ENCODE peak calls at places on chromosome 2, in four cellular contexts. N is WTC11, G is GM12878, W is HepG2. Z is an unnamed sample.

GRCh38 chr2:9221223-9221622 is 14.6 kb downstream of the ASAP2 start:
- DNase-seq in N (no peak), W (no peak), G (no peak), Z (no peak)

GRCh38 chr2:233053928-233054774 is 6.0 kb upstream of the INPP5D start:
- DNase-seq in G (no peak), N (peak; percentile 88), W (peak; percentile 43), Z (peak; percentile 84)

GRCh38 chr2:2464095-2464494 is 133.0 kb upstream of the MYT1L start:
- DNase-seq in G (no peak), N (no peak), W (no peak), Z (no peak)

GRCh38 chr2:70743677-70744076 is 24.3 kb downstream of the ADD2 start:
- DNase-seq in W (no peak), G (no peak), N (no peak), Z (peak; percentile 68)

GRCh38 chr2:46352621-46353020 is 55.4 kb downstream of the EPAS1 start:
- DNase-seq in W (no peak), N (no peak), G (no peak), Z (no peak)

GRCh38 chr2:23385748-23386421 is 906 bp downstream of the KLHL29 start:
- DNase-seq in N (peak; percentile 31), W (no peak), G (no peak), Z (no peak)

GRCh38 chr2:127651987-127652550 is 6.1 kb downstream of the GPR17 start:
- DNase-seq in W (no peak), N (no peak), G (no peak), Z (no peak)

GRCh38 chr2:238854246-238854645 is 6.4 kb downstream of the TWIST2 start:
- DNase-seq in G (no peak), N (no peak), W (no peak), Z (no peak)

GRCh38 chr2:28047698-28048097 is 157.2 kb downstream of the BABAM2 start:
- DNase-seq in N (no peak), G (no peak), W (no peak), Z (no peak)

GRCh38 chr2:1907283-1907682 is 163.0 kb upstream of the PXDN start:
- DNase-seq in G (no peak), N (no peak), W (no peak), Z (no peak)

GRCh38 chr2:44912660-44913059 is 28.8 kb upstream of the SIX3 start:
- DNase-seq in G (no peak), N (no peak), W (no peak), Z (no peak)

GRCh38 chr2:111037136-111037535 is 83.6 kb upstream of the BCL2L11 start:
- DNase-seq in W (no peak), G (peak; percentile 31), N (no peak), Z (no peak)

GRCh38 chr2:32128636-32129035 is 37.0 kb upstream of the SLC30A6 start:
- DNase-seq in N (no peak), G (no peak), W (no peak), Z (no peak)

GRCh38 chr2:191864623-191865521 is 18.0 kb upstream of the CAVIN2 start:
- DNase-seq in G (no peak), W (peak; percentile 84), N (no peak), Z (no peak)

GRCh38 chr2:231984992-231985391 is 23.5 kb downstream of the DIS3L2 start:
- DNase-seq in N (no peak), W (no peak), G (no peak), Z (no peak)

GRCh38 chr2:231987088-231987788 is 25.7 kb downstream of the DIS3L2 start:
- DNase-seq in G (no peak), N (no peak), W (peak; percentile 42), Z (peak; percentile 21)

GRCh38 chr2:231988179-231988866 is 26.8 kb downstream of the DIS3L2 start:
- DNase-seq in W (no peak), G (no peak), N (no peak), Z (peak; percentile 18)

GRCh38 chr2:231991664-231992063 is 30.2 kb downstream of the DIS3L2 start:
- DNase-seq in W (no peak), G (no peak), N (no peak), Z (no peak)

DNA sequence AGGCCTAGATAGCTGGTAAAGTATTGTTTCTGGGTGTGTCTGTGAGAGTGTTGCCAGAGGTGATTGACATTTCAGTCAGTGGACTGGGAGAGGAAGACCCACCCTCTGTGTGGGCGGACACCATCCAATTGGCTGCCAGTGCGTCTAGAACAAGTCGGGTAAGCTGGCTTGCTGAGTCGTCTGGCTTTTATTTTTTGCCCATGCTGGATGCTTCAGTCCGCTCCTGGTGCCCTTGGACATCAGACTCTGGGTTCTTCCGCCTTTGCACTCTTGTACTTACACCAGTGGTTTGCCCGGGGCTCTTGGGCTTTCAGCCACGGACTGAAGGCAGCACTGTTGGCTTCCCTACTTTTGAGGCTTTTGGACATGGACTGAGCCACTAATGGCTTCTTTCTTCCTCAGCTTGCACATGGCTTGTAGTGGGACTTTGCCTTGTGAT is 24.3 kb downstream of the DIS3L2 start:
- DNase-seq in W (no peak), N (peak; percentile 61), G (no peak), Z (peak; percentile 89)
- TF ChIP-seq ETV6 in W (no peak), N (no peak), G (no peak), Z (no peak)

DNA sequence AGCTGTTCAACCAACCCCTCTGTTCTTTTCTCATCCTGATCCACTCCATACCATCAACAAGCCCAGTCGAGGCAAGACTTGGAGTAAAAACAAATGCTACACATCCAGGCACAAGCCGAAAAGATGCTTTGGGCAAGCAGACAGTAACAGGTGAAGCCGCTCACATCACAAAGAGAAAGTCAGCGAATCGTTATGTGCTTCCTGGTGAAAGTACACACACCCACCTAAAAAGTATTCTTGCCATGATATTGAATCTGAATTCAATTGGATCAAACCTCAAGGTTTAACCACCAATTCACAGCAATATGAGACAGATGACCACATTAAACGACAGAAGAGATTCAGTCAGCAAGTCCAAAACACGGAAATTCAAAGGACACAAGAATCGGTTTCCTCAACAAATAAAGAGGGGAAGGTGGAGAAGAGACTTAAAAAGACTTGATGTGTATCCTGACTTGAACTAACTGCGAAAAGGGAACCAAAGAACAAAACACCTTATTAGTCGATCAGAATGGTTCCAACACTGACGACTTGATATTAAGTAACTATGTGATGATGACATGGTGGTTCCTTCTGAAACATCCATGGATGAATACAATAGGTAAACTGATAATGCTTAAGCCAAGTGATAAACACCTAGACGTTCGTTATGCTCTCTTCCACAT is 1.1 kb downstream of the TTC32 start:
- DNase-seq in W (peak; percentile 24), N (no peak), G (no peak), Z (peak; percentile 9)
- TF ChIP-seq ETV6 in W (no peak), N (no peak), G (no peak), Z (no peak)

GRCh38 chr2:152421521-152422367 is 86.8 kb downstream of the FMNL2 start:
- DNase-seq in W (peak; percentile 89), N (no peak), G (no peak), Z (no peak)
- TF ChIP-seq ETV6 in W (no peak), N (no peak), G (no peak), Z (no peak)

GRCh38 chr2:43303889-43304288 is 77.5 kb upstream of the ZFP36L2 start:
- DNase-seq in G (no peak), N (no peak), W (no peak), Z (no peak)

GRCh38 chr2:43300781-43301586 is 74.6 kb upstream of the ZFP36L2 start:
- DNase-seq in W (peak; percentile 29), G (no peak), N (no peak), Z (no peak)

GRCh38 chr2:43302311-43303051 is 76.1 kb upstream of the ZFP36L2 start:
- DNase-seq in N (no peak), G (no peak), W (no peak), Z (no peak)

GRCh38 chr2:43305006-43305405 is 78.6 kb upstream of the ZFP36L2 start:
- DNase-seq in N (no peak), G (no peak), W (no peak), Z (no peak)

DNA sequence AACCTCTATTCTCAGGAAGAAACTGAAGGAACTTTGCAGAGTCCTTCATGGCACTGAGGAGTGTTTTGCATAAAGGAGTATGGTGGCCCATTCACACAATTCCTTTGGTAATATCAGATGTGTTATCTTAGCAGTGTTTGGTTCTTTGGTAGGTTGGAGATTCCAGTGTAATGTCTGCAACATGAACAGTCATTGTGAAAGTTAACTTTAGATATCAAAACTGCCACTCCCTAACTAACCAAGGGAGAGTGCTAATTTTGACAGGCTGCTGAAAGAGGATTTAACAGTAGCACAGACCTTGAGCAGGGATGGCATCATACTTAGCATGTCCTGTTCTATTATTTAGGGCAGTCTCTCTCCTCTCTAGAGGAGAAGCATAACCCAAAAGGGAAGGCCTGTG is 76.7 kb upstream of the ZFP36L2 start:
- DNase-seq in G (no peak), N (no peak), W (no peak), Z (no peak)
- TF ChIP-seq ETV6 in G (no peak), N (no peak), W (no peak), Z (no peak)

Z was measured in K562.